ENCODE peak calls at places on chromosome 11, in ten cellular contexts. B is cardiac fibroblast; L is foreskin fibroblast; C is A549; F is BE2C; K is CD8-positive, alpha-beta T cell; J is suprapubic skin; M is HFF-Myc; Z is activated CD8-positive, alpha-beta T cell treated with anti-CD3 and anti-CD28 coated beads for 36 hours; E is astrocyte of the spinal cord. G is an unnamed sample.

GRCh38 chr11:76524919-76525318 is 80.1 kb downstream of the EMSY start:
- DNase-seq in B (peak; percentile 71), L (peak; percentile 56), C (no peak), F (no peak), K (no peak), J (no peak), M (peak; percentile 30), Z (no peak), E (peak; percentile 59), G (peak; percentile 37)

GRCh38 chr11:62665630-62666258 is 632 bp downstream of the CSKMT start:
- DNase-seq in B (peak; percentile 75), L (peak; percentile 42), C (no peak), F (peak; percentile 24), K (peak; percentile 74), J (peak; percentile 85), M (no peak), Z (peak; percentile 80), E (peak; percentile 77), G (no peak)

GRCh38 chr11:27008811-27009535 is 15.1 kb downstream of the FIBIN start:
- DNase-seq in B (no peak), L (no peak), C (no peak), F (no peak), K (no peak), J (no peak), M (no peak), Z (no peak), E (no peak), G (no peak)

GRCh38 chr11:39806652-39807051 is 1652.8 kb downstream of the LRRC4C start:
- DNase-seq in B (no peak), L (no peak), C (no peak), F (no peak), K (no peak), J (no peak), M (no peak), Z (no peak), E (no peak), G (no peak)

GRCh38 chr11:84289381-84289906 is 1003.3 kb upstream of the CCDC90B start:
- DNase-seq in B (peak; percentile 7), L (peak; percentile 0), C (no peak), F (no peak), K (no peak), J (no peak), M (no peak), Z (no peak), E (peak; percentile 80), G (no peak)

GRCh38 chr11:77201370-77201769 is 73.3 kb downstream of the MYO7A start:
- DNase-seq in B (no peak), L (no peak), C (no peak), F (no peak), K (no peak), J (peak; percentile 66), M (no peak), Z (no peak), E (no peak), G (no peak)

GRCh38 chr11:2807801-2808241 is 77.8 kb downstream of the CDKN1C start:
- DNase-seq in B (no peak), L (no peak), C (no peak), F (peak; percentile 5), K (no peak), J (peak; percentile 76), M (no peak), Z (no peak), E (no peak), G (no peak)

GRCh38 chr11:92384807-92385206 is 160.2 kb downstream of the FAT3 start:
- DNase-seq in B (peak; percentile 2), L (peak; percentile 9), C (no peak), F (no peak), K (no peak), J (no peak), M (no peak), Z (no peak), E (peak; percentile 32), G (no peak)

GRCh38 chr11:61771995-61772455 is 19.6 kb downstream of the MYRF start:
- DNase-seq in B (peak; percentile 25), L (no peak), C (no peak), F (no peak), K (no peak), J (no peak), M (no peak), Z (no peak), E (no peak), G (no peak)

GRCh38 chr11:63804259-63804658 is 9.0 kb upstream of the SPINDOC start:
- DNase-seq in B (no peak), L (no peak), C (no peak), F (no peak), K (no peak), J (no peak), M (no peak), Z (no peak), E (no peak), G (no peak)

GRCh38 chr11:47409440-47410403 is 1.3 kb downstream of the SLC39A13 start:
- DNase-seq in B (no peak), L (no peak), C (no peak), F (no peak), K (no peak), J (no peak), M (no peak), Z (no peak), E (no peak), G (no peak)

GRCh38 chr11:47410404-47411264 is 2.2 kb downstream of the SLC39A13 start:
- DNase-seq in B (no peak), L (no peak), C (no peak), F (no peak), K (no peak), J (no peak), M (no peak), Z (no peak), E (no peak), G (no peak)

GRCh38 chr11:47406896-47407745 is 1.3 kb upstream of the SLC39A13 start:
- DNase-seq in B (peak; percentile 45), L (no peak), C (no peak), F (no peak), K (no peak), J (no peak), M (no peak), Z (no peak), E (no peak), G (no peak)

GRCh38 chr11:47407746-47408590 is at the start of gene SLC39A13:
- DNase-seq in B (peak; percentile 98), L (peak; percentile 94), C (peak; percentile 97), F (peak; percentile 91), K (peak; percentile 90), J (peak; percentile 96), M (peak; percentile 81), Z (peak; percentile 90), E (peak; percentile 97), G (peak; percentile 95)

DNA sequence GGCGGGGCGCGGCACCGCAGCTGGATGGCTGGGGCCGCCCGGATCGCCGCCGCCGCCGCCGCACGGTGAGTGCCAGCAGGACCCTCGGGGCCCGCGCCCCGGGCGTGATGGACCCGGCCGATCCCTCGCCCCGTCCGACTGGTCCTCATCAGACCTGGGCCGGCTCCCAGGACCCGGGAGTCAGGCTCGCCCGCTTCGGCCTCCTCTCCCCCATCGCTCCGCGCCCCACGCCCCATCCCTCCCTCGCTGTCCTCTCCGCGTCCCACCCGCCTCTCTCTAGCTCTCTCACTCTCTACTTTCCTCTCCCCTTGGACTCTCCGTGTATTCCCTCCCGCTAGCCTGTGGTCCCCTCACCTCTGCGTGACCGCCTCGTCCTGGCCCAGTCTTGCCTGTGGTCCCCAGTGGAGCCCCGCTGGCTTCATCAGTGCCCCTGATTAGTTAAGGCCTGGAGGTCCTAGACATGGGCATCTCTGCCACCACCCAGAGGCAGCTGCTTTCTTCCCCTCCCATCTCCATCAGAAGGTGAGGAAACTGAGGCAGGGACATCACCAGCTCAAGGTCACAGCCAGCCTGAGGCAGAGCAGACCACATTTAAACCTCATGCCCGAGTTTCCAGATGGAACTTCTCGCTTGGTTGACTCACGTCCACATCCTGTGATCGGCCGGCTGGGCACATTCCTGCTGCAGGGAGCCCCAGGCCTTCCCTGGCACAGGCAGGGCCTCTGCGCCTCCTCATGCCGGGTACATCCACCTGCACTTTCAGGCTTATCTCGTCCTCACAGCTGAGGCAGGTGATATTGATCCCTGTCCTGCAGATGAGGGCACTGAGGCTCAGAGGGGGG is 429 bp downstream of the SLC39A13 start:
- DNase-seq in B (peak; percentile 83), L (peak; percentile 89), C (peak; percentile 35), F (peak; percentile 67), K (no peak), J (peak; percentile 83), M (peak; percentile 59), Z (no peak), E (peak; percentile 79), G (peak; percentile 31)
- TF ChIP-seq CTCF in B (no peak), L (no peak), C (no peak), F (no peak), K (no peak), J (no peak), M (no peak), Z (no peak), E (no peak), G (no peak)

GRCh38 chr11:102346748-102347525 is at the start of gene BIRC2:
- DNase-seq in B (peak; percentile 94), L (peak; percentile 93), C (peak; percentile 36), F (peak; percentile 97), K (peak; percentile 94), J (peak; percentile 96), M (peak; percentile 67), Z (peak; percentile 95), E (peak; percentile 93), G (peak; percentile 81)
- TF ChIP-seq CTCF in B (peak; percentile 53), L (peak; percentile 80), C (peak; percentile 57), F (peak; percentile 63), K (peak; percentile 54), J (peak; percentile 68), M (peak; percentile 82), Z (peak; percentile 69), E (peak; percentile 73), G (peak; percentile 64)

DNA sequence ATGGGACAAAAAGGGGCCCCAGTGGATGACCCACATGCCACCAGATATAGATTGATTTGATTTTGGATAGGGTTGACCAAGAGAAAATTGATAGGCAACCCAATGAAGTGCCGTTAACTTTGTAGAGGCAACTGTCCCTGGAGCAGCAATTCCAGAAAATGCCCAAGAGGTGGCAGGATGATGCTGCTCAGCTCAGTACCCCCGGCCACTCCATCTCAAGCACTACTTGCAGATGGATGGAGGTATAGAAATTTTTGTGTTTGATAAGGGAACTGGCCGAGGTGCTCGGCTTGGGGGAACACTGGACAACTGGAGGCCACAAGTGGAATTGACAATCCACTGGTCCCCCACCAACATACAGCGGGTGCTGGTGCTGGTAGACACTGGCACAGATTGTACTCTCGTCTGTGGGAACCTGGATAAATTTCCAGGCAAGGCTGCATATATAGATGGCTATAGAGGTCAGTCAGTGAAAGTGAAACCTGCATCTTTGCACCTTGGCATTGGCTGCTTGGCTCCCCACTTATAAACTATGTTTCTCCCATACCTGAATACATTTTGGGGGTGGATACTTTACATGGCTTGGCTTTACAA is 86.3 kb downstream of the CCDC83 start:
- DNase-seq in B (peak; percentile 88), L (peak; percentile 61), C (peak; percentile 47), F (peak; percentile 60), K (no peak), J (no peak), M (no peak), Z (peak; percentile 57), E (peak; percentile 68), G (peak; percentile 38)
- TF ChIP-seq CTCF in B (peak; percentile 82), L (peak; percentile 74), C (peak; percentile 52), F (peak; percentile 81), K (no peak), J (peak; percentile 14), M (peak; percentile 54), Z (peak; percentile 65), E (peak; percentile 76), G (peak; percentile 70)

DNA sequence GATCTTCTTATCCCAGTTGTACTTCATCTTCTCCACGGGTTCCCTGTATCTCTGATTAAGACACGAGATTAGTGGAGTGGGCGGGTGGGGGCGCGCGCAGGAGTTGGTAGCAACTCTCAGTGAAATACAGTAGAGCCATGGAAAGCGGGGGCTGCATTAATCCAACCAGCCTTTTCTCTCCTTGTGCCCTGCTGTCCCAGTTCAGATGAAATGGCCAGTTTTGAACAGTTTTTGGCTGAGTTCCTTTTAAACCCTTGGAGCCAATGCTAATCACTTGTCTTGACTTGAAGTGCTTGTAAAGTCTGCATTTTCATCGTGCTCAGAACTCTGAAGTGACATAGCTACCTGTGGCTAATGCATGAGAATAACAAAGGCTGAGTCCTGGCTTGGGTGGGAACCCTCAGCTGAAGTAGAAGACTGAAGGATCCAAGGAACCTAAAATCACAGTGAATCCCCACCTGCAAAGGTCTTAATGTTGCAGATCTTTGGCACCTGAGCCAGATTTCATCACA is 777 bp upstream of the TMEM123 start:
- DNase-seq in B (no peak), L (no peak), C (no peak), F (no peak), K (no peak), J (no peak), M (no peak), Z (peak; percentile 75), E (no peak), G (no peak)
- TF ChIP-seq CTCF in B (no peak), L (no peak), C (no peak), F (no peak), K (no peak), J (no peak), M (no peak), Z (no peak), E (no peak), G (no peak)